ENCODE peak calls at places on chromosomes 2 and 18, in five cellular contexts. T, F, U, L and Y are unnamed samples.

GRCh38 chr2:68157002-68157401 is 686 bp upstream of the PNO1 start:
- DNase-seq in T (no peak), F (peak; percentile 65), U (peak; percentile 90), L (peak; percentile 80), Y (peak; percentile 65)

GRCh38 chr2:204434660-204435462 is 110.4 kb upstream of the PARD3B start:
- DNase-seq in T (no peak), F (no peak), U (no peak), L (no peak), Y (no peak)

GRCh38 chr2:121363632-121364420 is 78.8 kb upstream of the TFCP2L1 start:
- DNase-seq in T (no peak), F (no peak), U (no peak), L (no peak), Y (no peak)

GRCh38 chr2:170361359-170361936 is 183.5 kb downstream of the MYO3B start:
- DNase-seq in T (peak; percentile 78), F (no peak), U (no peak), L (no peak), Y (peak; percentile 21)

GRCh38 chr2:80217446-80217845 is 87.1 kb downstream of the LRRTM1 start:
- DNase-seq in T (no peak), F (no peak), U (no peak), L (no peak), Y (no peak)

GRCh38 chr2:122210898-122211605 is 455.6 kb downstream of the TSN start:
- DNase-seq in T (no peak), F (no peak), U (no peak), L (no peak), Y (no peak)

GRCh38 chr2:40512246-40512645 is 60.4 kb upstream of the SLC8A1 start:
- DNase-seq in T (no peak), F (no peak), U (no peak), L (no peak), Y (no peak)

GRCh38 chr2:117536139-117536538 is 278.4 kb upstream of the DDX18 start:
- DNase-seq in T (no peak), F (no peak), U (no peak), L (no peak), Y (peak; percentile 19)

GRCh38 chr2:144914622-144915230 is 394.8 kb upstream of the ZEB2 start:
- DNase-seq in T (peak; percentile 9), F (no peak), U (no peak), L (no peak), Y (no peak)

GRCh38 chr18:34695300-34695699 is 14.8 kb upstream of the DTNA start:
- DNase-seq in T (no peak), F (no peak), U (no peak), L (no peak), Y (no peak)

GRCh38 chr18:78779996-78780718 is 199.5 kb upstream of the SALL3 start:
- DNase-seq in T (no peak), F (no peak), U (peak; percentile 58), L (peak; percentile 65), Y (peak; percentile 42)

GRCh38 chr2:118186110-118186857 is 98.0 kb downstream of the INSIG2 start:
- DNase-seq in T (peak; percentile 90), F (peak; percentile 90), U (peak; percentile 95), L (peak; percentile 93), Y (peak; percentile 94)

GRCh38 chr2:217290467-217290866 is 430.6 kb upstream of the TNP1 start:
- DNase-seq in T (no peak), F (no peak), U (no peak), L (no peak), Y (no peak)

GRCh38 chr2:44708646-44709000 is 232.9 kb upstream of the SIX3 start:
- DNase-seq in T (no peak), F (no peak), U (no peak), L (no peak), Y (no peak)

GRCh38 chr2:46339676-46340459 is 42.7 kb downstream of the EPAS1 start:
- DNase-seq in T (no peak), F (no peak), U (no peak), L (no peak), Y (no peak)

GRCh38 chr2:219612605-219613286 is 14.7 kb upstream of the SLC4A3 start:
- DNase-seq in T (no peak), F (no peak), U (peak; percentile 86), L (no peak), Y (peak; percentile 52)

GRCh38 chr2:100756704-100757103 is 63.2 kb upstream of the NPAS2 start:
- DNase-seq in T (no peak), F (no peak), U (no peak), L (no peak), Y (no peak)

GRCh38 chr18:32122039-32122438 is 30.4 kb downstream of the RNF138 start:
- DNase-seq in T (no peak), F (no peak), U (no peak), L (no peak), Y (no peak)

GRCh38 chr2:47060652-47061170 is 94.4 kb downstream of the STPG4 start:
- DNase-seq in T (no peak), F (no peak), U (no peak), L (no peak), Y (no peak)

GRCh38 chr2:212226114-212226513 is 312.5 kb downstream of the ERBB4 start:
- DNase-seq in T (no peak), F (no peak), U (no peak), L (no peak), Y (no peak)

GRCh38 chr2:67872481-67872880 is 190.3 kb downstream of the C1D start:
- DNase-seq in T (no peak), F (no peak), U (no peak), L (no peak), Y (no peak)

GRCh38 chr2:63440612-63441011 is 147.7 kb downstream of the WDPCP start:
- DNase-seq in T (no peak), F (no peak), U (no peak), L (no peak), Y (no peak)

GRCh38 chr2:4012197-4012596 is 308.8 kb downstream of the DCDC2C start:
- DNase-seq in T (no peak), F (no peak), U (no peak), L (no peak), Y (no peak)

DNA sequence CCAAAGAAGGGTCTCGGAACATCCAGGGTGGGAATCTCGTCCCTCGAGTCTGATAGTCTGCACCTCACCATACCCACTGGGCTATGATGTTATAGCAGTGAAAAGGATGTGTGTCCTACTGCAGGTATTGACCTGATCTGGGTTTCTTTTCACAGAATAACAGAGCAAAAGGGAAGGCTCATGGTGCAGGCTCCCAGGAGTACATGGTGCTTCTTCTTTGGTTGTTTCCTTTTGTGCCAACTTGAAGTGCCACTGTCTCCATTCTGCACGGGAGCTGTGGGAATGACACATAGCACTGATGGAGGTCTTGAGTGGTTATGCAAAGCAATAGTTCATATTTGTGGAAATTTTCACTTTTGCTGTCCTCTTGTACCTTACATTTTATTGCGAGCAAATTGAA is 72.2 kb upstream of the EML6 start:
- DNase-seq in T (no peak), F (no peak), U (no peak), L (no peak), Y (no peak)
- H3K36me3 ChIP-seq in T (peaks cover 90% of the 10 kb centered on the region), F (peaks cover 100% of the 10 kb centered on the region), U (peaks cover 100% of the 10 kb centered on the region), L (peaks cover 99% of the 10 kb centered on the region), Y (peaks cover 58% of the 10 kb centered on the region)

DNA sequence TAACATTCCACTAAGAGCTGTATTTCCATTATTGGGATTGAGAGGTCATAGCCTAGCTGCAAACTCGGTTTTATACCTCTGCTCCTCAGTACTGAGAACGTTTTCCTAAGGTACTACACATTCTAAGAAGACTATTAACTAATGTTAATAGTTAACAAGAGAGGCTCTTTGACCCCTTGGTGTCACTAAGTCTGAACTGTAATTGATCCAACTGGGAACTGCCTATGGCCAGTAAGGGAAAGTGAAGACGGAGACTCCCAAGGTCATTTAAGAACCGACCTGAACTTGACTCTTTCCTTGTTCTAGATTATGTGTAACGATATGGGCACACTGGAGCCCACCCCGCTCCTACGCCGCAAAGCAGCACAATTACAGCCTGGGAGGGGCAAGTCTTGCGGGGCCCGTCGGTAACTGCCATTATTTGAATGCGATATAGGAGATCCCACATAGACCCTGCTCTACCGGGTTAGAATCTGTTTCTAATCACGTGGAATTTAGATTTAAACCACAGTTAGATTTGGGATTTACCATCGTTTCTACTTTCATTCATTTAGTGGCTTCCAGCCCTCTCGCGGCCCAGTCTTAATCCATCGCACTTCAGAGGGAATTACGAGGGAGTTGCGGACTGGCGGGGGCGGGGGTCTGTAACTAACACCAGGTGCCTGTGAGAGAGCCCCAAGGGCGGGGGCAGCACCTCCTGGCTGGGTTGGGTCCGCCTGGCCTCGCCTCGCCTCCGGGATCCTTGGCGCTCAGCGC is 84.1 kb upstream of the EPB41L3 start:
- DNase-seq in T (no peak), F (no peak), U (no peak), L (no peak), Y (no peak)
- H3K27me3 ChIP-seq in T (peaks cover 19% of the 10 kb centered on the region), F (peaks cover 23% of the 10 kb centered on the region), U (peaks cover 19% of the 10 kb centered on the region), L (peaks cover 15% of the 10 kb centered on the region), Y (peaks cover 57% of the 10 kb centered on the region)

DNA sequence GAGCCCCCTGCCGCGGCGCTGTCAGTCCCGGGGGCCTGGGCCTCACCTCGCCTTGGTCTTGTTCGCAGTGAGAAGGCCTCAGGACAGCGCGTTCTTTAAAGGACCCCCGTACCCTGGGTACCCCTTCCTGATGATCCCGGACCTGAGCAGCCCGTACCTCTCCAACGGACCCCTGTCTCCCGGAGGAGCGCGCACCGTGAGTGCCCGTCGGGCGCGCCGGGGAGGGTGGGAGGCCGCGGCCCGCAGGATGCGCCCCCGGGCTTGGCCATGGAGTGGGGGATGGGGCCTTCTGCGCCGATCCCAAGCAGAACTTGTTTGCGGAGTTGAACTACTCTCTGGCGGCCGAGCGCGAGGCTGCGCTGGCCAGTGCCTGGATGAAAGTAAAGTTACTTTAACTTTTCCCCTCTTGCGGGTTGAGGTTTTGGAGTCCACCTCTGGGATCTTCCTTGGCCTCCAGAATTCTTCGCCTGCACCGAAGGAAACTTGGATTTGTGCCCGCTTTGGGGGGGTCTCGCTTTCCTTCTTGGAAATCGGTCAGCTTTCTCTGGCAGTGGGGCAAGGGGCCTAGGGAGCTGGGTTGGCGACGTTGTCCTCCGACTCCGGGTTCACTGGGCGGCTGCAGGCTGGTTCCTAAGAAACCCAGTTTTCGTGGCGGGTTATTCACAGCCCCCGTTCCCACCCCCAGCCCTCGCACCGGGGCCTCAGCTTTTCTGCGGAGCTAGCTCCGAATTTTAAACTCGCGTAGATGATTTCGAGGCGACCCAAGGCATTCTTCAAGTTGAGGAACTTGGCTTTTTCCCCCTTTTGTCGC is 1.3 kb downstream of the TCF7L1 start:
- DNase-seq in T (peak; percentile 75), F (peak; percentile 64), U (peak; percentile 71), L (no peak), Y (peak; percentile 84)
- H3K4me3 ChIP-seq in T (peak overlapping the region; percentile 85), F (peak overlapping the region; percentile 90), U (peak overlapping the region; percentile 58), L (peak overlapping the region; percentile 72), Y (peak overlapping the region; percentile 100)

DNA sequence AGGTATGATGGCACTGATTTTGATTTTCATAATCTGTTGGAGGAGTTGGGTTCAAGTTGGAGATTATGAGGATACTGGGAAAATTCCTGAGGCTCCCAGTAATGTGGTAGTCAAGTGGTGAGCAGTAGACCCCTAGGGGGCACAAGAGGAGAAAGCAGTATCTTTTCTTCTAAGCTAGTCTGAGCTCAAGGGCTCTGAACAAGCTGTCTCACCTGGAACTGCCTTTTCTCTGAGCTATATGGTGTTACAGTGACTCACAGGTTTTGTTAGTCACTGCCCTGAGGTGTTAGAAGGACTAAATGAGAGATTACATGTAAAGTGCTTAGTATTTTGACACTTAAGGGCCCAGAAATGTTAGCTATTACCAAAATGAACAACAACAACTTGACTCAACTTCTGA is 42.2 kb downstream of the CD302 start:
- DNase-seq in T (peak; percentile 29), F (no peak), U (no peak), L (no peak), Y (peak; percentile 63)
- H3K36me3 ChIP-seq in T (peaks cover 86% of the 10 kb centered on the region), F (peaks cover 77% of the 10 kb centered on the region), U (peaks cover 98% of the 10 kb centered on the region), L (peaks cover 48% of the 10 kb centered on the region), Y (peaks cover 14% of the 10 kb centered on the region)